ENCODE peak calls at places on chromosomes 13 and 19, in ten cellular contexts. B is AG08396; Z is adrenal gland; D is stimulated activated CD8-positive, alpha-beta memory T cell treated with anti-CD3 and anti-CD28 coated beads, Interleukin-4, amount 100 ng/mL, for 24 hours; U is fibroblast of the conjunctiva; K is T-helper 9 cell; T is cardiac fibroblast; X is stimulated activated CD4-positive, alpha-beta T cell treated with anti-CD3 and anti-CD28 coated beads, TNF-alpha, amount 100 ng/mL, for 48 hours; F is heart left ventricle; Q is stimulated activated naive CD8-positive, alpha-beta T cell treated with anti-CD3 and anti-CD28 coated beads, Interleukin-15, Interleukin-2, amounts not matched to agents 100 U/mL and 50 U/mL, for 24 hours. V is an unnamed sample.

GRCh38 chr19:52336976-52337375 is 933 bp downstream of the ZNF610 start:
- DNase-seq in B (peak; percentile 8), Z (no peak), D (no peak), U (no peak), K (no peak), T (peak; percentile 9), X (no peak), F (no peak), Q (no peak), V (no peak)

GRCh38 chr13:92843549-92843948 is 383.1 kb upstream of the GPC6 start:
- DNase-seq in B (peak; percentile 8), Z (no peak), D (no peak), U (peak; percentile 66), K (no peak), T (peak; percentile 68), X (no peak), F (no peak), Q (no peak), V (peak; percentile 42)

GRCh38 chr13:64428196-64428595 is 2801.9 kb downstream of the PCDH9 start:
- DNase-seq in B (no peak), Z (no peak), D (no peak), U (no peak), K (no peak), T (peak; percentile 5), X (no peak), F (no peak), Q (no peak), V (no peak)

GRCh38 chr19:41195675-41196497 is 2.9 kb downstream of the CYP2S1 start:
- DNase-seq in B (peak; percentile 73), Z (no peak), D (no peak), U (no peak), K (no peak), T (peak; percentile 61), X (no peak), F (no peak), Q (no peak), V (no peak)

GRCh38 chr19:19452241-19453128 is 47.0 kb downstream of the GATAD2A start:
- DNase-seq in B (no peak), Z (no peak), D (no peak), U (no peak), K (no peak), T (no peak), X (no peak), F (no peak), Q (no peak), V (no peak)

GRCh38 chr19:29531458-29532025 is 5.7 kb downstream of the VSTM2B start:
- DNase-seq in B (no peak), Z (no peak), D (no peak), U (no peak), K (no peak), T (no peak), X (no peak), F (peak; percentile 11), Q (no peak), V (no peak)

GRCh38 chr13:98771838-98772611 is 19.6 kb upstream of the SLC15A1 start:
- DNase-seq in B (no peak), Z (no peak), D (no peak), U (no peak), K (no peak), T (no peak), X (no peak), F (no peak), Q (no peak), V (peak; percentile 65)

GRCh38 chr19:49436381-49437017 is 4.8 kb downstream of the SLC17A7 start:
- DNase-seq in B (no peak), Z (no peak), D (peak; percentile 47), U (no peak), K (no peak), T (no peak), X (peak; percentile 55), F (no peak), Q (peak; percentile 80), V (no peak)

GRCh38 chr13:99280166-99280565 is 22.0 kb upstream of the GPR18 start:
- DNase-seq in B (no peak), Z (no peak), D (no peak), U (no peak), K (no peak), T (peak; percentile 49), X (no peak), F (no peak), Q (no peak), V (no peak)

GRCh38 chr13:27928353-27928804 is 8.6 kb downstream of the PDX1 start:
- DNase-seq in B (no peak), Z (no peak), D (no peak), U (no peak), K (no peak), T (no peak), X (no peak), F (no peak), Q (no peak), V (no peak)

GRCh38 chr19:38725469-38726283 is 18.6 kb downstream of the CAPN12 start:
- DNase-seq in B (no peak), Z (no peak), D (no peak), U (no peak), K (no peak), T (no peak), X (no peak), F (no peak), Q (no peak), V (no peak)

GRCh38 chr13:108083056-108083455 is 132.3 kb downstream of the LIG4 start:
- DNase-seq in B (no peak), Z (no peak), D (no peak), U (no peak), K (no peak), T (no peak), X (no peak), F (no peak), Q (no peak), V (no peak)

GRCh38 chr13:30307194-30307965 is at the start of gene KATNAL1:
- DNase-seq in B (peak; percentile 88), Z (peak; percentile 83), D (peak; percentile 68), U (no peak), K (peak; percentile 69), T (peak; percentile 71), X (peak; percentile 36), F (peak; percentile 89), Q (peak; percentile 76), V (peak; percentile 59)

GRCh38 chr19:459724-460511 is 915 bp downstream of the SHC2 start:
- DNase-seq in B (peak; percentile 88), Z (peak; percentile 45), D (peak; percentile 19), U (no peak), K (no peak), T (peak; percentile 15), X (no peak), F (peak; percentile 75), Q (peak; percentile 44), V (peak; percentile 48)

GRCh38 chr19:3284759-3285646 is 60.5 kb downstream of the CELF5 start:
- DNase-seq in B (peak; percentile 62), Z (peak; percentile 37), D (peak; percentile 59), U (no peak), K (peak; percentile 63), T (peak; percentile 67), X (peak; percentile 89), F (peak; percentile 39), Q (peak; percentile 86), V (peak; percentile 93)

GRCh38 chr19:524062-524674 is 7.4 kb upstream of the CDC34 start:
- DNase-seq in B (no peak), Z (no peak), D (no peak), U (no peak), K (no peak), T (peak; percentile 58), X (no peak), F (peak; percentile 66), Q (no peak), V (no peak)

GRCh38 chr13:36420437-36420891 is 11.8 kb upstream of the CCNA1 start:
- DNase-seq in B (peak; percentile 79), Z (peak; percentile 83), D (peak; percentile 31), U (peak; percentile 62), K (peak; percentile 31), T (peak; percentile 89), X (peak; percentile 40), F (peak; percentile 54), Q (peak; percentile 73), V (peak; percentile 19)

GRCh38 chr13:109745060-109745459 is 41.3 kb downstream of the IRS2 start:
- DNase-seq in B (no peak), Z (no peak), D (no peak), U (no peak), K (no peak), T (no peak), X (no peak), F (no peak), Q (no peak), V (no peak)

V was measured in NCI-H774.